ENCODE peak calls at places on chromosomes 2 and 18, in six cellular contexts. U is stimulated activated naive CD8-positive, alpha-beta T cell treated with anti-CD3 and anti-CD28 coated beads, Interleukin-15, amount 100 ng/mL, for 72 hours; N is fibroblast of pulmonary artery; B is WERI-Rb-1; K is AG10803; I is mesendoderm. D is an unnamed sample.

GRCh38 chr2:177816740-177817139 is 255.8 kb downstream of the PDE11A start:
- DNase-seq in U (no peak), I (no peak), N (no peak), B (no peak), K (no peak), D (no peak)

GRCh38 chr18:26227051-26227672 is 917 bp downstream of the TAF4B start:
- DNase-seq in K (no peak), U (no peak), B (no peak), I (peak), N (peak), D (peak)

GRCh38 chr2:100427111-100427510 is 9.6 kb upstream of the CHST10 start:
- DNase-seq in N (no peak), K (no peak), B (no peak), U (no peak), I (no peak), D (no peak)

GRCh38 chr2:196592331-196592911 is 47.1 kb upstream of the CCDC150 start:
- DNase-seq in U (peak), N (peak), I (peak), B (peak), K (peak), D (peak)

GRCh38 chr2:5984946-5985345 is 292.8 kb downstream of the SOX11 start:
- DNase-seq in I (no peak), K (no peak), N (no peak), U (no peak), B (no peak), D (no peak)

GRCh38 chr2:159035790-159036411 is 67.5 kb downstream of the TANC1 start:
- DNase-seq in B (peak), U (peak), N (peak), K (peak), I (peak), D (peak)

GRCh38 chr2:158714420-158714819 is 80.7 kb upstream of the DAPL1 start:
- DNase-seq in K (no peak), I (no peak), B (no peak), N (no peak), U (no peak), D (no peak)

GRCh38 chr2:240959214-240959940 is 39.0 kb upstream of the SNED1 start:
- DNase-seq in B (no peak), U (no peak), K (no peak), N (no peak), I (no peak), D (no peak)

GRCh38 chr2:64766841-64767669 is 113.3 kb upstream of the SERTAD2 start:
- DNase-seq in N (peak), U (no peak), K (peak), B (no peak), I (no peak), D (peak)

GRCh38 chr18:13457327-13457726 is 238.8 kb downstream of the LDLRAD4 start:
- DNase-seq in K (no peak), N (no peak), B (no peak), I (no peak), U (no peak), D (no peak)

GRCh38 chr2:217477583-217477982 is 525.2 kb downstream of the TNS1 start:
- DNase-seq in B (no peak), N (no peak), I (peak), U (no peak), K (no peak), D (no peak)

GRCh38 chr2:67215214-67215613 is 181.9 kb upstream of the ETAA1 start:
- DNase-seq in N (peak), B (peak), K (peak), I (peak), U (no peak), D (no peak)

GRCh38 chr18:28875059-28875458 is 698.1 kb upstream of the CDH2 start:
- DNase-seq in N (no peak), B (no peak), K (peak), U (no peak), I (no peak), D (no peak)

GRCh38 chr2:118658581-118659248 is 188.7 kb downstream of the EN1 start:
- DNase-seq in N (no peak), I (no peak), U (no peak), B (no peak), K (peak), D (no peak)

GRCh38 chr2:85644909-85645308 is 23.1 kb downstream of the SFTPB start:
- DNase-seq in I (no peak), B (no peak), U (no peak), K (no peak), N (no peak), D (no peak)

GRCh38 chr2:57396364-57397098 is 650.1 kb upstream of the VRK2 start:
- DNase-seq in B (no peak), U (no peak), N (no peak), K (no peak), I (peak), D (no peak)

GRCh38 chr2:38462121-38462634 is 85.1 kb upstream of the ATL2 start:
- DNase-seq in I (no peak), N (peak), B (no peak), U (peak), K (peak), D (no peak)

GRCh38 chr2:67668538-67668937 is 271.4 kb downstream of the ETAA1 start:
- DNase-seq in U (no peak), K (no peak), I (no peak), N (no peak), B (no peak), D (no peak)

GRCh38 chr2:161085041-161085598 is 75.1 kb upstream of the TANK start:
- DNase-seq in B (no peak), I (no peak), U (no peak), N (peak), K (no peak), D (no peak)